ENCODE peak calls at places on chromosomes 11 and 22, in six cellular contexts. D, X, C, F, W and B are unnamed samples.

GRCh38 chr11:3123316-3123715 is 41.8 kb downstream of the OSBPL5 start:
- DNase-seq in C (peak), W (no peak), X (peak), F (no peak), D (no peak), B (no peak)

GRCh38 chr11:12461516-12461915 is 84.1 kb downstream of the PARVA start:
- DNase-seq in F (no peak), C (no peak), X (no peak), D (no peak), W (no peak), B (no peak)

GRCh38 chr11:18761144-18761543 is 30.5 kb downstream of the PTPN5 start:
- DNase-seq in X (no peak), W (no peak), D (no peak), C (no peak), F (no peak), B (no peak)

GRCh38 chr11:76160856-76161255 is 45.4 kb downstream of the WNT11 start:
- DNase-seq in C (no peak), D (no peak), W (no peak), F (no peak), X (no peak), B (no peak)

GRCh38 chr11:82233211-82233610 is 500.5 kb downstream of the FAM181B start:
- DNase-seq in X (no peak), D (no peak), W (no peak), F (no peak), C (no peak), B (no peak)

GRCh38 chr11:22879615-22880014 is 19.3 kb upstream of the CCDC179 start:
- DNase-seq in C (no peak), F (no peak), X (no peak), W (no peak), D (no peak), B (no peak)

GRCh38 chr22:44623771-44624510 is 78.1 kb upstream of the PRR5 start:
- DNase-seq in W (no peak), D (peak), C (no peak), X (no peak), F (no peak), B (no peak)

GRCh38 chr11:112928136-112928535 is 33.1 kb upstream of the NCAM1 start:
- DNase-seq in C (no peak), W (no peak), F (no peak), D (no peak), X (no peak), B (no peak)

GRCh38 chr11:67411785-67412152 is 3.7 kb upstream of the CARNS1 start:
- DNase-seq in W (no peak), F (no peak), X (no peak), D (no peak), C (no peak), B (no peak)

GRCh38 chr11:24422371-24422770 is 74.5 kb upstream of the LUZP2 start:
- DNase-seq in F (no peak), W (no peak), D (no peak), X (no peak), C (no peak), B (peak)

GRCh38 chr11:7098235-7098832 is 9.5 kb downstream of the RBMXL2 start:
- DNase-seq in C (no peak), F (no peak), D (peak), X (no peak), W (no peak), B (no peak)

GRCh38 chr11:78158987-78159662 is 19.7 kb upstream of the ALG8 start:
- DNase-seq in F (no peak), W (no peak), C (no peak), D (no peak), X (peak), B (no peak)

GRCh38 chr11:395866-396265 is 1.9 kb downstream of the PKP3 start:
- DNase-seq in X (no peak), D (no peak), C (peak), W (no peak), F (no peak), B (no peak)

GRCh38 chr11:32081129-32081641 is 9.7 kb upstream of the RCN1 start:
- DNase-seq in F (no peak), W (no peak), D (peak), C (no peak), X (no peak), B (no peak)

GRCh38 chr11:72970557-72971118 is 156.4 kb downstream of the ATG16L2 start:
- DNase-seq in X (no peak), F (no peak), W (no peak), C (no peak), D (no peak), B (no peak)

GRCh38 chr11:125901872-125902271 is 1.1 kb downstream of the PUS3 start:
- DNase-seq in X (no peak), C (no peak), F (no peak), D (no peak), W (no peak), B (no peak)
- H3K4me3 ChIP-seq in X (no peak), C (no peak), F (no peak), D (no peak), W (peak), B (peak)

GRCh38 chr11:126193038-126193478 is 18.4 kb downstream of the RPUSD4 start:
- DNase-seq in D (no peak), X (no peak), W (no peak), C (no peak), F (no peak), B (no peak)
- TF ChIP-seq CTCF in D (no peak), X (no peak), W (no peak), C (no peak), F (no peak), B (no peak)

GRCh38 chr22:42397332-42398246 is 34.6 kb downstream of the NFAM1 start:
- DNase-seq in X (no peak), F (no peak), W (no peak), C (no peak), D (no peak), B (no peak)
- H3K4me3 ChIP-seq in X (no peak), F (no peak), W (no peak), C (no peak), D (no peak), B (no peak)

DNA sequence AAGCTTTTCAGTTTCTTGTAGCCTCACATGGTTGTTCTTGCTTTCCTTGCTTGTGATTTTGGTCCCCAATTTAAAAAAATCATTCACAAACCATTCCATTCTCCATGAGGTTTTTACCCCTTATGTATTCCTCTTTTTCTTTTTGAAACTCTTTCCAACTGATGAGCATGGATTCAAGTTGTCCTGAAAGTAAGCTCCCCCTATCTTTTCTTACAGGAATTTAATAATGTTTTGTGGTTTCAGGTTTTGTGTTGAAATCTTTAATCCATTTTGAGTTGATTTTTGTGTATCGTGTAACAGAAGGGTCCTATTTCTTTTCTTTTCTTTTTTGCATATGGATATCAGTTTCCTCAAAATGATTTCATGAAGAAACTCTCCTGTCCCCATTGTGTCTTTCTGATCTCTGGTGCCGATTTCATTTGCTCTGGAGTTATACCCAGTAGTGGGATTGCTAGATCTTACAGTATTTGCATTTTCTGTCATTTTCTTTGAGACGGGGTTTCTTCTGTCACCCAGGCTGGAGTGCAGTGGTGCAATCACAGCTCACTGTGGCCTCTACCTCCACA is 58.5 kb downstream of the LRRC74B start:
- DNase-seq in F (no peak), C (no peak), X (no peak), W (no peak), D (no peak), B (no peak)
- TF ChIP-seq CTCF in F (peak), C (no peak), X (no peak), W (no peak), D (no peak), B (no peak)

GRCh38 chr11:44982496-44983062 is 31.9 kb upstream of the TP53I11 start:
- DNase-seq in F (no peak), X (no peak), D (no peak), W (peak), C (no peak), B (no peak)
- H3K4me3 ChIP-seq in F (no peak), X (no peak), D (no peak), W (no peak), C (no peak), B (no peak)

DNA sequence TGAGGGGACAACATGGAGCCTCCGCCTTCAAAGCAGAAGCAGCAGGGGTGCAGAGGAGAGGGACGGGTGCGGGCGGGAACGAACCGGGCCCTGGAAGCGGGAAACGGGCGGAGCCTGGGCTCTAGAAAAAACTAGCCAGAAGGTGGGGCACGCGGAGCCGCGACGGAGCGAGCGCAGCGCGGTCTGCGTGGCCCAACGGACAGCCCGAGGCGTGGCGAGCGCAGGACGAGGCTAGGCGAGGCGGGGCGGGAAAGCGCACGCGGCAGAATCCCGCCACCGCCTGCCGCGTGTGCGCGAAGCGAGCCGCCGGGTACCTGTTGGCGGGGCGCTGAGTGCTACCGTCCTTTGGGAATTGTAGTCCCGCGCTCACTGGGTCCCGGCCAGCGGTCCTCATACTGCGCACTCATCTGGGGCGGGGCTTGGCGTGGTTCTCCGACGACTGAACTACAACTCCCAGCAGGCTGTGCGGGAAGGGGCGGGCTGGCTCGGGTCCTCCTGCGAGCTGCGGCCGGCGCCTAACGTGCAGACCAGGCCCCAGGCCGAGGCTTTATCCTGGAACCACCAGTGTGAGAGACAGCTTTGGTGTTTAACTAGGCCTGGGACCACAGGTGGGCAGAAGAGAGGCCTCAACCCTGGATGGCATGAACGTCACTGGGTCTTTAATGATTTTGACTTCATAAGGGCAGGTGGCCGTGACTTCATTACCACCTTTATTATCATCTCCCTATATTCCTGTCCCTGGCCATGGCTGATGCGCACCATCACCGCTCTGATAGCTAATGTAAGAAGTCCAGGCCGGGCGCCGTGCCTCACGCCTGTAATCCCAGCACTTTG is at the start of gene ATL3:
- DNase-seq in F (peak), W (peak), D (peak), C (peak), X (peak), B (peak)
- TF ChIP-seq CTCF in F (peak), W (peak), D (no peak), C (no peak), X (peak), B (peak)